ENCODE peak calls at places on chromosomes 7 and 10, in seven cellular contexts. L is cardiac muscle cell; R is tibial nerve; P is CD4-positive, alpha-beta T cell; H is heart right ventricle; N is ovary; I is uterus. O is an unnamed sample.

GRCh38 chr10:62005687-62006086 is 104.2 kb downstream of the ARID5B start:
- DNase-seq in I (no peak), P (no peak), N (no peak), L (no peak), R (no peak), H (no peak), O (no peak)

GRCh38 chr7:29177963-29178612 is 16.5 kb upstream of the CHN2 start:
- DNase-seq in L (no peak), P (no peak), I (peak), H (peak), N (peak), R (peak), O (peak)

GRCh38 chr10:122740640-122741039 is 41.0 kb upstream of the C10orf120 start:
- DNase-seq in N (no peak), I (no peak), H (no peak), L (no peak), R (no peak), P (no peak), O (no peak)

GRCh38 chr7:4080954-4081353 is 601.1 kb upstream of the FOXK1 start:
- DNase-seq in R (no peak), P (no peak), L (no peak), H (no peak), I (no peak), N (no peak), O (no peak)

GRCh38 chr7:116018731-116019130 is 11.8 kb downstream of the TFEC start:
- DNase-seq in R (no peak), P (no peak), N (no peak), H (no peak), L (no peak), I (no peak), O (no peak)

GRCh38 chr7:152601305-152601798 is 74.6 kb downstream of the XRCC2 start:
- DNase-seq in N (no peak), I (no peak), H (no peak), R (no peak), P (no peak), L (no peak), O (no peak)

GRCh38 chr7:18212308-18212707 is 184.7 kb upstream of the PRPS1L1 start:
- DNase-seq in H (no peak), L (no peak), P (no peak), N (no peak), R (no peak), I (no peak), O (no peak)

GRCh38 chr7:23434147-23434676 is 36.1 kb downstream of the IGF2BP3 start:
- DNase-seq in R (no peak), P (no peak), H (no peak), I (no peak), L (no peak), N (no peak), O (no peak)

GRCh38 chr7:108079291-108080057 is 50.7 kb downstream of the LAMB4 start:
- DNase-seq in R (no peak), L (no peak), I (no peak), N (no peak), H (no peak), P (no peak), O (no peak)

DNA sequence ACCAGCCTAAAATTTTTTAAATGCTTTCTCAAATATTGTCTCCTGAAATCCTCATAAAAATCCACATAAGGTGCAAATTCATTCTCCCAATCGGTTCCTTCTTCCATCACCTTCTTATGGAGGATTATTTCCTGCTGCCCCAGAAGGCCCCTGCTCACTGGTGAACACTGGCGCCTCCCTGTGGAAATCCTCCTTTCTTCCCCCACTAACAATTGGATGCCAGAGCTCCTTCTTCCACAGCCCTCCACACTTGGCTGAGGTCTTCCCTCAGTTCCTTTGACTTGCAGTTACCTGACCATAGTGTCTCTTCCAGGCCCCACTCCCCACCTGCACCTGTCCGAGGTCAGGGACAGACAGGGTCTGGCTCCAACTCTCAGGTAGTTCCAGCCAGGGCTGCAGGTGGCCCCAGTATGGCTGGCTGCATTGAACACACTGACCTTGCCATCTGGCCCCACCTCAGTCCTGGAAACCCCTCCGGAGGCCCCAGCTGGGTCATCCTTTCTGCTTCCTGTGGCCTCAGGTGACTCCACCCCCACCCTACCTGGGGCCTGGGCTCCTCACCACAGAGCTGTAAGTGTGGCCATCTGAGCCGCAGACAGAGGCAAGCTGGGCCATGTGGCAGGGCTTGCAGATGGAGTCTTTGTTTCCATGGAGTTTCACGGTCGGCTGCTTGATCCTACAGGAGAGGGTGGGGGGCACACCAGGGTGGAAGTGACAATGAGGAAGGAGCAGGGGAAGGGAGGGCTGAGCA is 18.4 kb downstream of the SPOCK2 start:
- DNase-seq in H (no peak), R (no peak), I (no peak), L (no peak), P (no peak), N (no peak), O (no peak)
- TF ChIP-seq CTCF in H (peak), R (no peak), I (no peak), L (peak), P (no peak), N (no peak), O (no peak)

DNA sequence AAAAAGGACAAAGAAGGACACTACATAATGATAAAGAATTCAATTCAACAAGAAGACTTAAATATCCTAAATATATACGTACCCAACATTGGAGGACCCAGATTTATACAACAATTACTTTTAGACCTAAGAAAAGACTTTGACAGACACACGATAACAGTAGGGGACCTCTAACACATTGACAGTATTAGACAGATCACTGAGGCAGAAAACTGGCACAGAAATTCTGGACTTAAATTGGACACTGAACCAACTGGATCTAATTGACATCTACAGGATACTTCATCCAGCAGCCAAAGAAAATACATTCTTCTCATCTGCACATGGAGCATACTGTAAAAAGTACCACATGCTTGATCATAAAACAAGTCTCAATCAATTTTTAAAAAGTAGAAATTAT is 103.8 kb downstream of the DGKI start:
- DNase-seq in P (no peak), N (no peak), I (no peak), L (no peak), H (no peak), R (no peak), O (no peak)
- H3K27ac ChIP-seq in P (no peak), N (no peak), I (no peak), L (no peak), H (no peak), R (no peak), O (no peak)

GRCh38 chr7:69182596-69183467 is 415.4 kb upstream of the AUTS2 start:
- DNase-seq in N (no peak), H (no peak), R (no peak), I (no peak), P (no peak), L (no peak), O (no peak)
- TF ChIP-seq CTCF in N (no peak), H (no peak), R (no peak), I (no peak), P (no peak), L (no peak), O (no peak)

GRCh38 chr7:99139031-99139430 is 4.9 kb downstream of the SMURF1 start:
- DNase-seq in R (no peak), H (no peak), I (no peak), N (no peak), P (no peak), L (no peak), O (no peak)

GRCh38 chr7:99142727-99143521 is 984 bp downstream of the SMURF1 start:
- DNase-seq in N (peak), H (peak), R (peak), P (peak), L (peak), I (peak), O (peak)

GRCh38 chr7:99141756-99142726 is 1.9 kb downstream of the SMURF1 start:
- DNase-seq in I (peak), L (peak), N (peak), H (peak), R (peak), P (peak), O (peak)

GRCh38 chr7:99141334-99141733 is 2.6 kb downstream of the SMURF1 start:
- DNase-seq in P (no peak), N (no peak), H (no peak), R (no peak), I (no peak), L (no peak), O (no peak)

GRCh38 chr7:99140813-99141212 is 3.1 kb downstream of the SMURF1 start:
- DNase-seq in P (no peak), I (no peak), L (no peak), N (no peak), H (no peak), R (no peak), O (no peak)
- H3K27ac ChIP-seq in P (no peak), I (peak), L (peak), N (peak), H (peak), R (peak), O (peak)

DNA sequence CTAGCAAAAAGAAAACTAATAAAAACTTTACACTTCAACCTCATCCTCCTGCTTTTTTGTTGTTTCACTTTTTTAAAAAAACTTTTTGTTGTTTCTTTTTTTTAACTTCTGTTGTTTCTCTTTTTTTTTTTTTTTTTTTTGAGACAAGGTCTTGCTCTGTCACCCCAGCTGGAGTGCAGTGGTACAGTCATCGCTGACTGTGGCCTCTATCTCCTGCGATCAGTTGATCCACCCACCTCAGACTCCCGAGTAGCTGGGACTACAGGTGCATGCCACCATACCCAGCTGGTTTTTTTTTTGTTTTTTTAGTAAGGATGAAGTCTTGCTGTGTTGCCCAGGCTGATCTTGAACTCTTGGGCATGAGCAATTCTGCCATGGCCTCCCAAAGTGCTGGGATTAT is 58.0 kb upstream of the HELLS start:
- DNase-seq in R (no peak), N (no peak), L (no peak), P (no peak), I (no peak), H (no peak), O (no peak)
- TF ChIP-seq CTCF in R (no peak), N (no peak), L (no peak), P (no peak), I (no peak), H (no peak), O (no peak)

GRCh38 chr10:59892697-59893096 is 13.7 kb downstream of the CCDC6 start:
- DNase-seq in R (no peak), N (no peak), P (no peak), I (no peak), L (no peak), H (no peak), O (peak)

GRCh38 chr10:59891919-59892318 is 14.4 kb downstream of the CCDC6 start:
- DNase-seq in I (no peak), H (no peak), N (no peak), P (no peak), L (no peak), R (no peak), O (no peak)

GRCh38 chr10:59894114-59894513 is 12.2 kb downstream of the CCDC6 start:
- DNase-seq in P (no peak), I (peak), N (peak), R (no peak), L (no peak), H (peak), O (peak)

GRCh38 chr10:59887972-59888640 is 18.2 kb downstream of the CCDC6 start:
- DNase-seq in P (no peak), L (no peak), H (no peak), R (no peak), N (no peak), I (no peak), O (no peak)

DNA sequence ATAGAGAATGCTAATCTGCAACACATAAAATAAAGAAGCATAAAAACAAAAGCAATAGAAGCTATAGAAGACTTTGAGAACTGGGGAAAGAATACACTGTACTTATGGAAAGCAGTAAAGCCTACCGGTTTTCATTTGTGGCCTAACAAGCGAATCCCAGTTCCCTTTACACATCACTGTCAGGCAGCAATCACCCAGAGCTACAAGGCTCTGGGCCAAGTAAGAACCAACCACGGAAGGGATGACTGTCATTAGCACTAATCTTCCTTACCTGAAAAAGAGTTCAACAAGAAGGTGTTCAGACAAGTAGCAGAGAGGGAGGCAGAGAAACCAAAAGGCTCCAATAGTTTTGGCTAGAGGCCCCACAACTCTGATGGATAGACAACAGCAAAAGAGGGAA is 15.0 kb downstream of the CCDC6 start:
- DNase-seq in L (no peak), N (no peak), H (no peak), R (no peak), I (no peak), P (no peak), O (no peak)
- H3K27ac ChIP-seq in L (no peak), N (no peak), H (no peak), R (no peak), I (no peak), P (no peak), O (peak)

DNA sequence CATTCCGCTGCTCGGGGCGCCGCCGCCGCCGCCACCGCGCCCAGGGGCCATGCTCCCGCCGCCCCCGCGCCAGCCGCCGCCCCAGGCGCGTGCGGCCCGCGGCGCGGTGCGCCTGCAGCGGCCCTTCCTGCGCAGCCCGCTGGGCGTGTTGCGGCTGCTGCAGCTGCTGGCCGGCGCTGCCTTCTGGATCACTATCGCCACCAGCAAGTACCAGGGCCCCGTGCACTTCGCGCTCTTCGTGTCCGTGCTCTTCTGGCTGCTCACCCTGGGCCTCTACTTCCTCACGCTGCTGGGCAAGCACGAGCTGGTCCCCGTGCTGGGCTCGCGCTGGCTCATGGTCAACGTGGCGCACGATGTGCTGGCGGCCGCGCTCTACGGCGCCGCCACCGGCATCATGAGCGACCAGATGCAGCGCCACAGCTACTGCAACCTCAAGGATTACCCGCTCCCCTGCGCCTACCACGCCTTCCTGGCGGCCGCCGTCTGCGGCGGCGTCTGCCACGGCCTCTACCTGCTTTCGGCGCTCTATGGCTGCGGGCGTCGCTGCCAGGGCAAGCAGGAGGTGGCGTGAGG is 384 bp downstream of the MARVELD1 start:
- DNase-seq in L (peak), N (peak), I (peak), H (peak), R (no peak), P (peak), O (peak)
- TF ChIP-seq CTCF in L (peak), N (peak), I (peak), H (peak), R (peak), P (no peak), O (no peak)

O was measured in tibial artery.